ENCODE peak calls at places on chromosomes 11 and 22, in six cellular contexts. One of them, this sample, is unnamed.

GRCh38 chr11:75589933-75590332 is 27.9 kb downstream of the SERPINH1 start:
- DNase-seq in NB4: no peak
- DNase-seq in psoas muscle: no peak
- DNase-seq in IMR-90: no peak
- DNase-seq in progenitor cell of endocrine pancreas: no peak
- DNase-seq in AG09319: no peak
- DNase-seq in this sample: no peak

GRCh38 chr11:1853376-1854131 is 670 bp downstream of the LSP1 start:
- DNase-seq in NB4: no peak
- DNase-seq in psoas muscle: no peak
- DNase-seq in IMR-90: no peak
- DNase-seq in progenitor cell of endocrine pancreas: no peak
- DNase-seq in AG09319: no peak
- DNase-seq in this sample: no peak

GRCh38 chr22:43164636-43165035 is 13.3 kb downstream of the TSPO start:
- DNase-seq in NB4: no peak
- DNase-seq in psoas muscle: no peak
- DNase-seq in IMR-90: no peak
- DNase-seq in progenitor cell of endocrine pancreas: no peak
- DNase-seq in AG09319: no peak
- DNase-seq in this sample: no peak

GRCh38 chr11:30916764-30917163 is 330.6 kb upstream of the MPPED2 start:
- DNase-seq in NB4: no peak
- DNase-seq in psoas muscle: no peak
- DNase-seq in IMR-90: no peak
- DNase-seq in progenitor cell of endocrine pancreas: no peak
- DNase-seq in AG09319: no peak
- DNase-seq in this sample: no peak

GRCh38 chr11:104623518-104623917 is 274.7 kb downstream of the CASP12 start:
- DNase-seq in NB4: no peak
- DNase-seq in psoas muscle: no peak
- DNase-seq in IMR-90: peak
- DNase-seq in progenitor cell of endocrine pancreas: no peak
- DNase-seq in AG09319: no peak
- DNase-seq in this sample: no peak

GRCh38 chr11:3123761-3124733 is 41.1 kb downstream of the OSBPL5 start:
- DNase-seq in NB4: peak
- DNase-seq in psoas muscle: peak
- DNase-seq in IMR-90: peak
- DNase-seq in progenitor cell of endocrine pancreas: no peak
- DNase-seq in AG09319: peak
- DNase-seq in this sample: peak

GRCh38 chr11:117171007-117171647 is 7.4 kb upstream of the SIDT2 start:
- DNase-seq in NB4: no peak
- DNase-seq in psoas muscle: no peak
- DNase-seq in IMR-90: peak
- DNase-seq in progenitor cell of endocrine pancreas: no peak
- DNase-seq in AG09319: no peak
- DNase-seq in this sample: no peak

GRCh38 chr11:59053387-59053786 is 32.7 kb upstream of the GLYATL1B start:
- DNase-seq in NB4: peak
- DNase-seq in psoas muscle: peak
- DNase-seq in IMR-90: peak
- DNase-seq in progenitor cell of endocrine pancreas: peak
- DNase-seq in AG09319: peak
- DNase-seq in this sample: peak

GRCh38 chr22:35649026-35649553 is 844 bp downstream of the APOL6 start:
- DNase-seq in NB4: no peak
- DNase-seq in psoas muscle: no peak
- DNase-seq in IMR-90: no peak
- DNase-seq in progenitor cell of endocrine pancreas: no peak
- DNase-seq in AG09319: no peak
- DNase-seq in this sample: no peak

GRCh38 chr11:110081462-110082233 is 11.5 kb upstream of the ZC3H12C start:
- DNase-seq in NB4: no peak
- DNase-seq in psoas muscle: no peak
- DNase-seq in IMR-90: peak
- DNase-seq in progenitor cell of endocrine pancreas: no peak
- DNase-seq in AG09319: no peak
- DNase-seq in this sample: no peak

GRCh38 chr22:35192121-35192918 is 65.0 kb upstream of the HMGXB4 start:
- DNase-seq in NB4: no peak
- DNase-seq in psoas muscle: no peak
- DNase-seq in IMR-90: peak
- DNase-seq in progenitor cell of endocrine pancreas: no peak
- DNase-seq in AG09319: no peak
- DNase-seq in this sample: no peak

GRCh38 chr11:109085708-109086373 is 336.1 kb upstream of the C11orf87 start:
- DNase-seq in NB4: no peak
- DNase-seq in psoas muscle: peak
- DNase-seq in IMR-90: peak
- DNase-seq in progenitor cell of endocrine pancreas: no peak
- DNase-seq in AG09319: peak
- DNase-seq in this sample: no peak

GRCh38 chr22:37167981-37168647 is 18.4 kb upstream of the IL2RB start:
- DNase-seq in NB4: no peak
- DNase-seq in psoas muscle: no peak
- DNase-seq in IMR-90: no peak
- DNase-seq in progenitor cell of endocrine pancreas: no peak
- DNase-seq in AG09319: no peak
- DNase-seq in this sample: no peak

GRCh38 chr22:48342732-48343131 is 1484.9 kb downstream of the BRD1 start:
- DNase-seq in NB4: no peak
- DNase-seq in psoas muscle: peak
- DNase-seq in IMR-90: no peak
- DNase-seq in progenitor cell of endocrine pancreas: no peak
- DNase-seq in AG09319: no peak
- DNase-seq in this sample: no peak

GRCh38 chr22:27895600-27895999 is 23.5 kb downstream of the PITPNB start:
- DNase-seq in NB4: no peak
- DNase-seq in psoas muscle: no peak
- DNase-seq in IMR-90: no peak
- DNase-seq in progenitor cell of endocrine pancreas: no peak
- DNase-seq in AG09319: no peak
- DNase-seq in this sample: no peak

GRCh38 chr22:27896251-27896650 is 22.8 kb downstream of the PITPNB start:
- DNase-seq in NB4: no peak
- DNase-seq in psoas muscle: no peak
- DNase-seq in IMR-90: no peak
- DNase-seq in progenitor cell of endocrine pancreas: no peak
- DNase-seq in AG09319: no peak
- DNase-seq in this sample: no peak

GRCh38 chr22:27892811-27893210 is 26.2 kb downstream of the PITPNB start:
- DNase-seq in NB4: no peak
- DNase-seq in psoas muscle: no peak
- DNase-seq in IMR-90: no peak
- DNase-seq in progenitor cell of endocrine pancreas: no peak
- DNase-seq in AG09319: no peak
- DNase-seq in this sample: no peak

GRCh38 chr22:27888310-27888709 is 30.7 kb downstream of the PITPNB start:
- DNase-seq in NB4: no peak
- DNase-seq in psoas muscle: no peak
- DNase-seq in IMR-90: no peak
- DNase-seq in progenitor cell of endocrine pancreas: no peak
- DNase-seq in AG09319: no peak
- DNase-seq in this sample: no peak

DNA sequence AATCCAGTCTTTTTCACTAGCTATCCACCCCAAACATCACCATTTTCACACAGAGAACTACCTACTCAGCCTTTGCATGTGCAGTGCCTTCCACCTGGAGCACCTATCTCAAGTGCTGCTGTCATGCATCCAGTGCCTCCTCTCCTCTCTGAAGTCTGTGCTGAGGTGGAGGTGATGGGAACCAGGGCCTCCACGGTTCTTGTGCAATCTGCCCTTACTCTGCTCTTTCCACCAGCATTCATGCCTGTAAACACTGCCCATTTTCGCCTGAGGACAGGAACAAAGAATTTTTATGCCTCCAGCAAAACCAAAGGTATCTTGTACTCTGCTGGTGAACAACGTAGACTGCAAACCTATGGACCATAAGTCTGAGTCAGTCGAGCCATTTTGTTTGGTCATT is 27.0 kb downstream of the PITPNB start:
- DNase-seq in NB4: no peak
- DNase-seq in psoas muscle: no peak
- DNase-seq in IMR-90: no peak
- DNase-seq in progenitor cell of endocrine pancreas: no peak
- DNase-seq in AG09319: no peak
- DNase-seq in this sample: no peak
- TF ChIP-seq CTCF in NB4: no peak
- TF ChIP-seq CTCF in psoas muscle: no peak
- TF ChIP-seq CTCF in IMR-90: no peak
- TF ChIP-seq CTCF in progenitor cell of endocrine pancreas: no peak
- TF ChIP-seq CTCF in AG09319: no peak
- TF ChIP-seq CTCF in this sample: no peak

DNA sequence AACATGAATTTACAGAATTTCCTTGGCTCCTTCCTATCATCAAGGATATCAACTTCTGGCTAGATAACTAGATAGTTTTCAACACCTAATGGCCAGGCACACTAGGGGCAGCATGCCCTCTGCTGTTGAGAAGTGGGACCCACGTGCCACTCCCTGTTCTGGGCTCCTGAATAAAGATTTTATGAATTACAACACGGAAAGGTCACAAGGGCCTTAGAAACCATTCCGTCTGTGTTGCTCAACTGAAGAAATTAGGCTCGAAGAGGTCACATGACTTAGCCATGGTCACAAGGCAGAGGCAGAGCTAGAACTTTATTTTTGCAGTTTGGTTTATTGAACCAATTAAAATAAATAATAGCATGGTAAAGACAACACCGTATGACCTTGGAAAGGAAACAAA is 36.0 kb downstream of the PRCP start:
- DNase-seq in NB4: peak
- DNase-seq in psoas muscle: peak
- DNase-seq in IMR-90: peak
- DNase-seq in progenitor cell of endocrine pancreas: peak
- DNase-seq in AG09319: peak
- DNase-seq in this sample: peak
- TF ChIP-seq CTCF in NB4: peak
- TF ChIP-seq CTCF in psoas muscle: peak
- TF ChIP-seq CTCF in IMR-90: peak
- TF ChIP-seq CTCF in progenitor cell of endocrine pancreas: peak
- TF ChIP-seq CTCF in AG09319: peak
- TF ChIP-seq CTCF in this sample: peak

DNA sequence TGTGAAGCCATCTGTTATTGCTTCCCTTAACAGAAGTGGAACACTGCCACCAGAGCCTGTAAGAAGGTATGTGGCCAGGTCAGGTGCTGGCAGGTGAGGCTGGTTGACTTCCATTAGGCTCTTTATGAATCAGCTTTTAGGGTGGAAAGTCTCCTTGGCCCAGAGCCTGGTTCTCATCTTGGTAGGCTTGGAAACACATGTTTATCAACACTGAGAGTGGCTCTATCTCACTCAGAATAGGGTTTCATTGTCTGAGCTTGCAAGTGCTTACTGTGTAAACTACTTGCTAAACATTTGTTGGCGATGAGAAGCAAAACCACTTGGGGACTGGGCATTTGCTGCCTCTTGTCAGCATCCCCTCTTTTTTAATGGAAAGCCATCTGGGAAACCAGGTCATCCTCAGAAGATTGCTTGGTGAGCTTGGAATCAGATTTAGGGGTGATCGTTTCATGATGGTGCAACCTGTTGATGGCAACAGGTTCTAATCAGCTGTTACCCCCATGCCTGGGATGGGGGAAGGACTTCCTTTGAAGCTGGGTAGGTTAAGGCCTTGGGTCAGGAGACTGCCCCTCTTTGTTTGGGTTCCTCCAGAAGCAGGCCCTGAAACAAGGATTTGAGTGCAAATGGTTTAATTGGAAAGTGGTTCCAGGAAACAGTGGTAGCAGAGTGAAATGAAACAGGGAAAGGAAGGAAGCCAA is 75.0 kb upstream of the AMPD3 start:
- DNase-seq in NB4: no peak
- DNase-seq in psoas muscle: no peak
- DNase-seq in IMR-90: peak
- DNase-seq in progenitor cell of endocrine pancreas: no peak
- DNase-seq in AG09319: no peak
- DNase-seq in this sample: no peak
- TF ChIP-seq CTCF in NB4: no peak
- TF ChIP-seq CTCF in psoas muscle: no peak
- TF ChIP-seq CTCF in IMR-90: no peak
- TF ChIP-seq CTCF in progenitor cell of endocrine pancreas: no peak
- TF ChIP-seq CTCF in AG09319: no peak
- TF ChIP-seq CTCF in this sample: no peak

GRCh38 chr11:47716692-47717091 is 1.5 kb upstream of the AGBL2 start:
- DNase-seq in NB4: peak
- DNase-seq in psoas muscle: no peak
- DNase-seq in IMR-90: no peak
- DNase-seq in progenitor cell of endocrine pancreas: no peak
- DNase-seq in AG09319: no peak
- DNase-seq in this sample: no peak
- TF ChIP-seq CTCF in NB4: no peak
- TF ChIP-seq CTCF in psoas muscle: no peak
- TF ChIP-seq CTCF in IMR-90: no peak
- TF ChIP-seq CTCF in progenitor cell of endocrine pancreas: no peak
- TF ChIP-seq CTCF in AG09319: no peak
- TF ChIP-seq CTCF in this sample: no peak

GRCh38 chr11:77400306-77400705 is 73.6 kb downstream of the PAK1 start:
- DNase-seq in NB4: no peak
- DNase-seq in psoas muscle: no peak
- DNase-seq in IMR-90: no peak
- DNase-seq in progenitor cell of endocrine pancreas: no peak
- DNase-seq in AG09319: no peak
- DNase-seq in this sample: no peak

GRCh38 chr11:77401486-77402217 is 72.2 kb downstream of the PAK1 start:
- DNase-seq in NB4: peak
- DNase-seq in psoas muscle: no peak
- DNase-seq in IMR-90: no peak
- DNase-seq in progenitor cell of endocrine pancreas: no peak
- DNase-seq in AG09319: no peak
- DNase-seq in this sample: no peak

GRCh38 chr11:77403228-77403627 is 70.7 kb downstream of the PAK1 start:
- DNase-seq in NB4: no peak
- DNase-seq in psoas muscle: no peak
- DNase-seq in IMR-90: no peak
- DNase-seq in progenitor cell of endocrine pancreas: no peak
- DNase-seq in AG09319: no peak
- DNase-seq in this sample: no peak

GRCh38 chr11:77402218-77402556 is 71.7 kb downstream of the PAK1 start:
- DNase-seq in NB4: no peak
- DNase-seq in psoas muscle: no peak
- DNase-seq in IMR-90: no peak
- DNase-seq in progenitor cell of endocrine pancreas: no peak
- DNase-seq in AG09319: no peak
- DNase-seq in this sample: no peak

DNA sequence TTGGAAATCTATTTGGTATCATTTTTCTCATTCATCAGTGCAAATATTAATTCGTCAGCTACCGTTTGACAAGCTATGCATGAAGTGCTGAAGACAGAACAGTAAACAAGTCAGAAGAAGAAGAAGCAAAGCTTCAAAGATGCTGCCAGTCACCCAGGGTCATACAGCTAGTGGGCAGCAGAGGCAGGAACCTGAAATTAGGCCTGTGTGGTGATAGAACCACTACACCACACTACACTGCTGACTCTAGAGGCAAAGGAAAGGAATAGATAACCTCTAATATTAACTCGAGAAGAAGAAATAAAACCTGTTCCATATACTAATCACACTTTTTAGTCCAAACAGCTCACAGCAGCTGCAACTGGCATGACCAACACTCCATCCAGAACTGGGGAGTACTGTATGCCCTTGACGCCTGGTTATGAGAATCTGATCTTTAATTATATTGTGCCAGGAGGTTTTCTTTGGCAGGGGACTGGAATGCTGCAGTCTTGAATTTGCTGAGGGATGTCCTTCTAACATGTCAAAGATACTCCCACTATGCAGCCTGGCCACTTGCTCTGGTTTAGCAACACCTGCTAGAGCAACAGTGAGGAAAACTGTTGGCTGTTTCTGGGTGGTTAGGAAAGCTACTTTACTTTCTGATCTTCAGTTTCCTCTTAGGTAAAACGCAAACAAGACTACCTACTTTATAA is 73.0 kb downstream of the PAK1 start:
- DNase-seq in NB4: no peak
- DNase-seq in psoas muscle: peak
- DNase-seq in IMR-90: no peak
- DNase-seq in progenitor cell of endocrine pancreas: no peak
- DNase-seq in AG09319: no peak
- DNase-seq in this sample: no peak
- TF ChIP-seq CTCF in NB4: no peak
- TF ChIP-seq CTCF in psoas muscle: peak
- TF ChIP-seq CTCF in IMR-90: no peak
- TF ChIP-seq CTCF in progenitor cell of endocrine pancreas: no peak
- TF ChIP-seq CTCF in AG09319: no peak
- TF ChIP-seq CTCF in this sample: no peak